ENCODE peak calls at places on chromosome 1, in seven cellular contexts. One of them, this sample, is unnamed.

GRCh38 chr1:97277891-97278662 is 556.5 kb downstream of the PTBP2 start:
- DNase-seq in Ammon's horn: no peak
- DNase-seq in left colon: no peak
- DNase-seq in T-helper 2 cell: no peak
- DNase-seq in HT1080: peak; percentile 72
- DNase-seq in effector memory CD8-positive, alpha-beta T cell: no peak
- DNase-seq in PC-3: peak; percentile 87
- DNase-seq in this sample: no peak

GRCh38 chr1:7683521-7683920 is 87.6 kb upstream of the VAMP3 start:
- DNase-seq in Ammon's horn: no peak
- DNase-seq in PC-3: no peak
- DNase-seq in T-helper 2 cell: no peak
- DNase-seq in HT1080: no peak
- DNase-seq in left colon: no peak
- DNase-seq in effector memory CD8-positive, alpha-beta T cell: no peak
- DNase-seq in this sample: no peak

GRCh38 chr1:205062895-205063294 is 19.9 kb downstream of the CNTN2 start:
- DNase-seq in effector memory CD8-positive, alpha-beta T cell: no peak
- DNase-seq in Ammon's horn: no peak
- DNase-seq in left colon: no peak
- DNase-seq in HT1080: no peak
- DNase-seq in PC-3: no peak
- DNase-seq in T-helper 2 cell: no peak
- DNase-seq in this sample: no peak

GRCh38 chr1:3065797-3066196 is 3.2 kb upstream of the PRDM16 start:
- DNase-seq in left colon: no peak
- DNase-seq in HT1080: no peak
- DNase-seq in T-helper 2 cell: no peak
- DNase-seq in PC-3: no peak
- DNase-seq in Ammon's horn: no peak
- DNase-seq in effector memory CD8-positive, alpha-beta T cell: no peak
- DNase-seq in this sample: no peak

GRCh38 chr1:102897537-102897936 is 210.8 kb downstream of the COL11A1 start:
- DNase-seq in left colon: no peak
- DNase-seq in effector memory CD8-positive, alpha-beta T cell: no peak
- DNase-seq in HT1080: peak; percentile 58
- DNase-seq in PC-3: peak; percentile 85
- DNase-seq in T-helper 2 cell: no peak
- DNase-seq in Ammon's horn: no peak
- DNase-seq in this sample: no peak

GRCh38 chr1:201022178-201022823 is 1.2 kb downstream of the KIF21B start:
- DNase-seq in HT1080: no peak
- DNase-seq in Ammon's horn: no peak
- DNase-seq in T-helper 2 cell: no peak
- DNase-seq in PC-3: no peak
- DNase-seq in left colon: no peak
- DNase-seq in effector memory CD8-positive, alpha-beta T cell: no peak
- DNase-seq in this sample: no peak

GRCh38 chr1:111161843-111162242 is 21.8 kb downstream of the CEPT1 start:
- DNase-seq in effector memory CD8-positive, alpha-beta T cell: no peak
- DNase-seq in left colon: no peak
- DNase-seq in Ammon's horn: no peak
- DNase-seq in PC-3: no peak
- DNase-seq in HT1080: no peak
- DNase-seq in T-helper 2 cell: no peak
- DNase-seq in this sample: no peak

GRCh38 chr1:163056832-163057231 is 12.3 kb upstream of the RGS4 start:
- DNase-seq in effector memory CD8-positive, alpha-beta T cell: no peak
- DNase-seq in left colon: no peak
- DNase-seq in Ammon's horn: no peak
- DNase-seq in HT1080: no peak
- DNase-seq in T-helper 2 cell: no peak
- DNase-seq in PC-3: peak; percentile 24
- DNase-seq in this sample: no peak

GRCh38 chr1:62012821-62013220 is 181.8 kb upstream of the L1TD1 start:
- DNase-seq in T-helper 2 cell: no peak
- DNase-seq in effector memory CD8-positive, alpha-beta T cell: no peak
- DNase-seq in PC-3: no peak
- DNase-seq in left colon: peak; percentile 23
- DNase-seq in HT1080: no peak
- DNase-seq in Ammon's horn: peak; percentile 53
- DNase-seq in this sample: no peak

GRCh38 chr1:7654725-7655124 is 116.4 kb upstream of the VAMP3 start:
- DNase-seq in T-helper 2 cell: no peak
- DNase-seq in effector memory CD8-positive, alpha-beta T cell: no peak
- DNase-seq in Ammon's horn: no peak
- DNase-seq in PC-3: no peak
- DNase-seq in left colon: no peak
- DNase-seq in HT1080: no peak
- DNase-seq in this sample: no peak

GRCh38 chr1:198624648-198624980 is 14.2 kb upstream of the PTPRC start:
- DNase-seq in effector memory CD8-positive, alpha-beta T cell: no peak
- DNase-seq in T-helper 2 cell: no peak
- DNase-seq in HT1080: no peak
- DNase-seq in PC-3: no peak
- DNase-seq in left colon: no peak
- DNase-seq in Ammon's horn: no peak
- DNase-seq in this sample: no peak

GRCh38 chr1:93033029-93033428 is 46.1 kb upstream of the MTF2 start:
- DNase-seq in left colon: no peak
- DNase-seq in Ammon's horn: no peak
- DNase-seq in PC-3: no peak
- DNase-seq in T-helper 2 cell: no peak
- DNase-seq in effector memory CD8-positive, alpha-beta T cell: no peak
- DNase-seq in HT1080: no peak
- DNase-seq in this sample: no peak

This sample was measured in thoracic aorta.